ENCODE peak calls at places on chromosomes 11 and 22, in four cellular contexts. One of them, this sample, is unnamed.

GRCh38 chr11:72203163-72203562 is 11.2 kb downstream of the FOLR1 start:
- DNase-seq in HepG2: no peak
- DNase-seq in K562: no peak
- DNase-seq in H1: no peak
- DNase-seq in this sample: no peak

GRCh38 chr11:14380947-14381555 is 22.1 kb upstream of the RRAS2 start:
- DNase-seq in HepG2: peak; percentile 22
- DNase-seq in K562: no peak
- DNase-seq in H1: no peak
- DNase-seq in this sample: no peak

GRCh38 chr11:90434858-90435257 is 212.0 kb upstream of the CHORDC1 start:
- DNase-seq in HepG2: peak; percentile 35
- DNase-seq in K562: no peak
- DNase-seq in H1: no peak
- DNase-seq in this sample: no peak

GRCh38 chr11:21514298-21514697 is 678.6 kb upstream of the ANO5 start:
- DNase-seq in HepG2: peak; percentile 1
- DNase-seq in K562: no peak
- DNase-seq in H1: no peak
- DNase-seq in this sample: no peak

GRCh38 chr11:119424775-119425174 is 1.8 kb upstream of the THY1 start:
- DNase-seq in HepG2: no peak
- DNase-seq in K562: no peak
- DNase-seq in H1: no peak
- DNase-seq in this sample: no peak

GRCh38 chr11:116808262-116809175 is 14.6 kb downstream of the APOA4 start:
- DNase-seq in HepG2: peak; percentile 98
- DNase-seq in K562: no peak
- DNase-seq in H1: no peak
- DNase-seq in this sample: no peak

GRCh38 chr11:115930886-115931537 is 426.8 kb upstream of the CADM1 start:
- DNase-seq in HepG2: no peak
- DNase-seq in K562: no peak
- DNase-seq in H1: no peak
- DNase-seq in this sample: no peak

GRCh38 chr11:118622376-118623290 is 15.2 kb downstream of the PHLDB1 start:
- DNase-seq in HepG2: no peak
- DNase-seq in K562: no peak
- DNase-seq in H1: no peak
- DNase-seq in this sample: peak; percentile 68

GRCh38 chr11:33329705-33330329 is 72.6 kb downstream of the HIPK3 start:
- DNase-seq in HepG2: peak; percentile 50
- DNase-seq in K562: peak; percentile 52
- DNase-seq in H1: no peak
- DNase-seq in this sample: peak; percentile 48

GRCh38 chr11:22787565-22788162 is 41.9 kb downstream of the SVIP start:
- DNase-seq in HepG2: peak; percentile 45
- DNase-seq in K562: peak; percentile 37
- DNase-seq in H1: no peak
- DNase-seq in this sample: peak; percentile 22

GRCh38 chr11:103420593-103420992 is 311.4 kb downstream of the DYNC2H1 start:
- DNase-seq in HepG2: no peak
- DNase-seq in K562: no peak
- DNase-seq in H1: no peak
- DNase-seq in this sample: no peak

GRCh38 chr22:21102659-21103267 is 57.0 kb downstream of the LRRC74B start:
- DNase-seq in HepG2: peak; percentile 73
- DNase-seq in K562: peak; percentile 98
- DNase-seq in H1: peak; percentile 80
- DNase-seq in this sample: peak; percentile 71
- TF ChIP-seq FOSL1 in HepG2: no peak
- TF ChIP-seq FOSL1 in K562: peak; percentile 78
- TF ChIP-seq FOSL1 in H1: no peak
- TF ChIP-seq FOSL1 in this sample: no peak

GRCh38 chr11:45180888-45181594 is 34.6 kb downstream of the PRDM11 start:
- DNase-seq in HepG2: no peak
- DNase-seq in K562: peak; percentile 75
- DNase-seq in H1: no peak
- DNase-seq in this sample: peak; percentile 31

GRCh38 chr11:45184640-45185039 is 38.2 kb downstream of the PRDM11 start:
- DNase-seq in HepG2: no peak
- DNase-seq in K562: no peak
- DNase-seq in H1: no peak
- DNase-seq in this sample: no peak

GRCh38 chr11:45181595-45182550 is 35.4 kb downstream of the PRDM11 start:
- DNase-seq in HepG2: no peak
- DNase-seq in K562: no peak
- DNase-seq in H1: no peak
- DNase-seq in this sample: no peak

GRCh38 chr11:45185228-45185729 is 38.8 kb downstream of the PRDM11 start:
- DNase-seq in HepG2: no peak
- DNase-seq in K562: peak; percentile 84
- DNase-seq in H1: no peak
- DNase-seq in this sample: no peak

DNA sequence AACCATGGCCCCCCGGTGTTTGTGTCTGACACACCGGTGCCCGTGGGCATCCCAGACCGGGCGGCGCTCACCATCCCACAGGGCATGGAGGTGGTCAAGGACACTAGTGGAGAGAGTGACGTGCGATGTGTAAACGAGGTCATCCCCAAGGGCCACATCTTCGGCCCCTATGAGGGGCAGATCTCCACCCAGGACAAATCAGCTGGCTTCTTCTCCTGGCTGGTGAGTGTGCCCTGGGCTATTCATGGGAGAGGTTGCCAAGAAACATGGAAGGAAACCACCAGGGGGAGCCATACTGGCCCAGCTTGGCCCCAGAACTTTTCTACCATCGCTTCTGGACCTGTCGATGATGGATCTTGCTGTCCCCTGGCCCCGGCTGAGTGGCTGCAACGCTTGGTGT is 36.5 kb downstream of the PRDM11 start:
- DNase-seq in HepG2: no peak
- DNase-seq in K562: no peak
- DNase-seq in H1: no peak
- DNase-seq in this sample: peak; percentile 19
- TF ChIP-seq CTCF in HepG2: peak; percentile 52
- TF ChIP-seq CTCF in K562: peak; percentile 45
- TF ChIP-seq CTCF in H1: peak; percentile 79
- TF ChIP-seq CTCF in this sample: peak; percentile 76

GRCh38 chr11:132284048-132284447 is 913.6 kb downstream of the NTM start:
- DNase-seq in HepG2: no peak
- DNase-seq in K562: no peak
- DNase-seq in H1: no peak
- DNase-seq in this sample: no peak

GRCh38 chr11:132284611-132285010 is 914.2 kb downstream of the NTM start:
- DNase-seq in HepG2: no peak
- DNase-seq in K562: no peak
- DNase-seq in H1: no peak
- DNase-seq in this sample: no peak

DNA sequence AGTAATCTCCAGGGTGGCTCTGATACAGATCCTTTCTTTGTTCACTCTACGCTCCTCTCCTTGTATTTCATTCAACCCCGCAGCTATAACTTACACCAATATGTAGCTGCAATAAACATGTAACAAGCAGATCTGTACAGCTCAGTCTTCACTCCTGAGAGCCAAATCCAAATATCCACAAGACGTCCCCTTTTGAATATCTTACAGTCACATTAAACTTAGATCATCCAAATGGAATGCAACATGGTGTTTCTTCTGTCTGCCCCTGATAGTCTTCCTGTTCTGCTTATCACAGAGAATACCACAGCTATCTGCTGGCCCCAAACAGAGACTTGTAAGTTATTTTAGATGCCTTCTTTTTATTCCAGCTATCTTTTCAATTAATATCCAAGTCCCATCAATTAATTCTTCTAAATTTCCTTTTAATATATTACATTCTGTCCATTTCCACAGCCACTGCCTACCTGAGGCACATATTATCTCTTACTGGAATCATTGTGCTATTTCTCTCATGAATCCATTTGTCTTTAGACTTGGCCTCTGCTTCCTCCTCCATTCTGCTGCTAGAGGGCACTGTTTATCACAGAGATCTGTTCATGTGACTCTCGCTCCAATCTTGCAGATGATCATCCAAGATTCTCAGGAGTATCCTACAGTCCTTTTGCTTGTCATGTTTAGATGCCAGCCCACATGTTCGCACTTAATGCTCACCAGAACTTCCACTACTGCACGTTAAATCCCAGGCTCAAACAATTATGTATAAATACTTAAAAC is 908.6 kb downstream of the NTM start:
- DNase-seq in HepG2: no peak
- DNase-seq in K562: no peak
- DNase-seq in H1: no peak
- DNase-seq in this sample: no peak
- TF ChIP-seq SRF in HepG2: no peak
- TF ChIP-seq SRF in K562: no peak
- TF ChIP-seq SRF in H1: no peak
- TF ChIP-seq SRF in this sample: no peak

GRCh38 chr11:61840371-61840770 is 12.3 kb downstream of the FADS2 start:
- DNase-seq in HepG2: no peak
- DNase-seq in K562: no peak
- DNase-seq in H1: no peak
- DNase-seq in this sample: no peak

GRCh38 chr11:61844909-61845565 is 16.9 kb downstream of the FADS2 start:
- DNase-seq in HepG2: no peak
- DNase-seq in K562: no peak
- DNase-seq in H1: no peak
- DNase-seq in this sample: no peak

GRCh38 chr11:61839742-61840141 is 11.6 kb downstream of the FADS2 start:
- DNase-seq in HepG2: no peak
- DNase-seq in K562: no peak
- DNase-seq in H1: no peak
- DNase-seq in this sample: no peak

GRCh38 chr11:61841636-61842332 is 13.7 kb downstream of the FADS2 start:
- DNase-seq in HepG2: no peak
- DNase-seq in K562: peak; percentile 87
- DNase-seq in H1: no peak
- DNase-seq in this sample: no peak

GRCh38 chr11:61842421-61842820 is 14.3 kb downstream of the FADS2 start:
- DNase-seq in HepG2: no peak
- DNase-seq in K562: no peak
- DNase-seq in H1: no peak
- DNase-seq in this sample: no peak
- TF ChIP-seq FOSL1 in HepG2: no peak
- TF ChIP-seq FOSL1 in K562: no peak
- TF ChIP-seq FOSL1 in H1: no peak
- TF ChIP-seq FOSL1 in this sample: no peak

GRCh38 chr22:45102896-45103420 is 60.8 kb upstream of the NUP50 start:
- DNase-seq in HepG2: no peak
- DNase-seq in K562: no peak
- DNase-seq in H1: no peak
- DNase-seq in this sample: no peak

GRCh38 chr22:45099961-45100360 is 63.8 kb upstream of the NUP50 start:
- DNase-seq in HepG2: no peak
- DNase-seq in K562: no peak
- DNase-seq in H1: no peak
- DNase-seq in this sample: no peak

GRCh38 chr22:45103756-45104155 is 60.0 kb upstream of the NUP50 start:
- DNase-seq in HepG2: no peak
- DNase-seq in K562: no peak
- DNase-seq in H1: no peak
- DNase-seq in this sample: no peak

GRCh38 chr22:45104313-45104712 is 59.4 kb upstream of the NUP50 start:
- DNase-seq in HepG2: no peak
- DNase-seq in K562: no peak
- DNase-seq in H1: no peak
- DNase-seq in this sample: no peak

DNA sequence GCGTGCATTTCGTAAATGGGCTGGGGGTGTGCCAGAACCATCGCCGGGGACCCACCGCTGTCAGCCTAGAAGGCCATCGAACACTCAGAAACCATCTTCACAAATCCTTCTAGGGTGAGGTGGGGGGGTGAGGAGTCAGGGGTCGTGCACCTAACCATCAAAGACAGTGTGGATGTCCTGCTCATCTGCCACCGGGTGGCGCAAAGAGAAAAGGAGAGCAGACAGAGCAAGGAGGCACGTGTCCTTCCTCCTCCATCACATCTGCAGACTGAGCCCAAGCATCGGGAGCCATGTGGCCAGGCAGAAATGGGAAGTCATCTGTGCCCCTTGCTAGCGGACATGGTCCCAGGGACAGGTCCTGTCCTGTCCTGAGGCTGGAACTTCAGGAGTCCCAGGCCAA is 61.9 kb upstream of the NUP50 start:
- DNase-seq in HepG2: peak; percentile 67
- DNase-seq in K562: peak; percentile 30
- DNase-seq in H1: no peak
- DNase-seq in this sample: no peak
- TF ChIP-seq CTCF in HepG2: peak; percentile 88
- TF ChIP-seq CTCF in K562: peak; percentile 63
- TF ChIP-seq CTCF in H1: peak; percentile 82
- TF ChIP-seq CTCF in this sample: peak; percentile 72